ENCODE peak calls at places on chromosomes 3 and 15, in six cellular contexts. U is dermis microvascular lymphatic vessel endothelial cell; Q is caudate nucleus; N is COR-L47; S is GM04504; I is central memory CD4-positive, alpha-beta T cell. D is an unnamed sample.
A peak's percentile ranks its signal among the peaks of the same experiment; 100 is the strongest.

GRCh38 chr15:63190993-63191392 is 1.6 kb downstream of the RAB8B start:
- DNase-seq in U (no peak), Q (no peak), N (no peak), S (no peak), I (no peak), D (peak; percentile 78)

GRCh38 chr15:88894819-88895767 is at the start of gene HAPLN3:
- DNase-seq in U (no peak), Q (no peak), N (no peak), S (no peak), I (peak; percentile 51), D (no peak)

GRCh38 chr15:44340410-44340809 is 51.9 kb downstream of the GOLM2 start:
- DNase-seq in U (no peak), Q (no peak), N (no peak), S (peak; percentile 44), I (no peak), D (no peak)

GRCh38 chr15:85405467-85405866 is 25.1 kb downstream of the AKAP13 start:
- DNase-seq in U (no peak), Q (no peak), N (no peak), S (no peak), I (no peak), D (no peak)

GRCh38 chr3:15439476-15439875 is 12.1 kb downstream of the EAF1 start:
- DNase-seq in U (no peak), Q (no peak), N (no peak), S (no peak), I (no peak), D (no peak)

GRCh38 chr15:80020731-80021130 is 38.7 kb upstream of the ZFAND6 start:
- DNase-seq in U (no peak), Q (no peak), N (no peak), S (no peak), I (no peak), D (no peak)

GRCh38 chr3:53324011-53324544 is 23.3 kb downstream of the DCP1A start:
- DNase-seq in U (no peak), Q (no peak), N (no peak), S (no peak), I (no peak), D (peak; percentile 11)

GRCh38 chr15:33716025-33716424 is 252.3 kb upstream of the CHRM5 start:
- DNase-seq in U (no peak), Q (no peak), N (no peak), S (no peak), I (no peak), D (no peak)

GRCh38 chr15:39591896-39592315 is 11.0 kb downstream of the THBS1 start:
- DNase-seq in U (no peak), Q (no peak), N (no peak), S (peak; percentile 41), I (no peak), D (no peak)

GRCh38 chr3:171256445-171257250 is 203.6 kb downstream of the TNIK start:
- DNase-seq in U (no peak), Q (no peak), N (no peak), S (no peak), I (no peak), D (no peak)

GRCh38 chr15:46316024-46316423 is 681.2 kb downstream of the SQOR start:
- DNase-seq in U (no peak), Q (no peak), N (no peak), S (no peak), I (no peak), D (no peak)

GRCh38 chr3:27729748-27730611 is 7.9 kb upstream of the EOMES start:
- DNase-seq in U (no peak), Q (no peak), N (no peak), S (no peak), I (no peak), D (no peak)

GRCh38 chr15:72319360-72319984 is 485 bp downstream of the CELF6 start:
- DNase-seq in U (no peak), Q (peak; percentile 31), N (no peak), S (no peak), I (peak; percentile 30), D (peak; percentile 78)

GRCh38 chr3:46716461-46717441 is 918 bp downstream of the PRSS50 start:
- DNase-seq in U (no peak), Q (no peak), N (no peak), S (no peak), I (no peak), D (no peak)

GRCh38 chr3:183481582-183481981 is 53.2 kb upstream of the MCF2L2 start:
- DNase-seq in U (no peak), Q (no peak), N (no peak), S (no peak), I (no peak), D (no peak)

GRCh38 chr3:172104471-172105072 is 65.2 kb downstream of the FNDC3B start:
- DNase-seq in U (peak; percentile 63), Q (no peak), N (no peak), S (no peak), I (no peak), D (no peak)

GRCh38 chr3:31219131-31219843 is 313.4 kb upstream of the STT3B start:
- DNase-seq in U (no peak), Q (no peak), N (no peak), S (no peak), I (no peak), D (no peak)

GRCh38 chr3:45906681-45907220 is 20.4 kb downstream of the CCR9 start:
- DNase-seq in U (no peak), Q (no peak), N (no peak), S (peak; percentile 24), I (no peak), D (peak; percentile 22)

GRCh38 chr3:184637705-184638104 is 74.2 kb downstream of the MAGEF1 start:
- DNase-seq in U (no peak), Q (no peak), N (no peak), S (no peak), I (peak; percentile 4), D (no peak)

GRCh38 chr3:112412494-112412893 is 79.5 kb downstream of the CD200 start:
- DNase-seq in U (no peak), Q (no peak), N (no peak), S (no peak), I (no peak), D (no peak)

D was measured in erythroblast.